ENCODE peak calls at places on chromosomes 2 and 18, in six cellular contexts. R, W, E, I, C and G are unnamed samples.

GRCh38 chr2:193929131-193929530 is 1727.9 kb upstream of the SLC39A10 start:
- DNase-seq in I (no peak), E (no peak), R (peak), W (no peak), C (no peak), G (no peak)

GRCh38 chr18:74509856-74510769 is 13.9 kb downstream of the CNDP2 start:
- DNase-seq in W (no peak), I (no peak), E (no peak), R (no peak), C (no peak), G (no peak)

GRCh38 chr18:79523221-79523737 is 127.5 kb downstream of the NFATC1 start:
- DNase-seq in R (no peak), C (no peak), E (no peak), I (no peak), W (no peak), G (no peak)

GRCh38 chr2:84969511-84970265 is 1.3 kb upstream of the KCMF1 start:
- DNase-seq in R (peak), E (no peak), C (peak), W (no peak), I (no peak), G (no peak)

GRCh38 chr18:13809521-13810252 is 14.3 kb upstream of the MC5R start:
- DNase-seq in I (no peak), R (no peak), W (no peak), E (no peak), C (no peak), G (no peak)

GRCh38 chr2:119111115-119111975 is 47.2 kb downstream of the C1QL2 start:
- DNase-seq in W (no peak), I (no peak), E (peak), C (peak), R (no peak), G (no peak)

GRCh38 chr2:13201924-13202323 is 485.2 kb downstream of the TRIB2 start:
- DNase-seq in E (no peak), C (peak), W (no peak), R (no peak), I (no peak), G (no peak)

GRCh38 chr18:58215005-58215404 is 171.0 kb downstream of the NEDD4L start:
- DNase-seq in I (no peak), C (no peak), E (no peak), W (no peak), R (no peak), G (no peak)

GRCh38 chr18:75041586-75041985 is 167.4 kb downstream of the PTGR3 start:
- DNase-seq in W (peak), C (peak), I (peak), R (peak), E (peak), G (peak)

GRCh38 chr2:28150211-28150879 is 242.3 kb upstream of the FOSL2 start:
- DNase-seq in R (peak), E (no peak), C (no peak), W (no peak), I (no peak), G (no peak)

GRCh38 chr2:160630801-160631590 is 137.4 kb upstream of the RBMS1 start:
- DNase-seq in C (no peak), R (no peak), I (peak), W (no peak), E (no peak), G (no peak)

GRCh38 chr2:228410051-228410450 is 228.6 kb upstream of the SPHKAP start:
- DNase-seq in C (no peak), R (no peak), W (no peak), I (no peak), E (no peak), G (no peak)

GRCh38 chr2:167253025-167253424 is 364.7 kb downstream of the XIRP2 start:
- DNase-seq in R (no peak), I (no peak), E (no peak), C (peak), W (no peak), G (no peak)

GRCh38 chr18:77177009-77177408 is 44.4 kb upstream of the MBP start:
- DNase-seq in C (peak), E (no peak), W (no peak), I (peak), R (peak), G (peak)

GRCh38 chr18:35933982-35934381 is 38.5 kb upstream of the RMP24 start:
- DNase-seq in E (peak), I (no peak), R (no peak), C (peak), W (no peak), G (no peak)

GRCh38 chr2:127197475-127198385 is 22.4 kb downstream of the CYP27C1 start:
- DNase-seq in C (peak), W (no peak), E (peak), R (peak), I (peak), G (peak)

GRCh38 chr2:179837408-179837807 is 24.0 kb downstream of the ZNF385B start:
- DNase-seq in E (no peak), R (peak), C (peak), W (peak), I (peak), G (peak)

GRCh38 chr2:18626256-18626668 is 36.9 kb upstream of the NT5C1B start:
- DNase-seq in E (no peak), R (peak), W (peak), I (peak), C (peak), G (peak)

GRCh38 chr2:31319391-31320175 is 85.6 kb downstream of the EHD3 start:
- DNase-seq in W (peak), C (peak), E (no peak), R (peak), I (peak), G (peak)

GRCh38 chr18:60892855-60893254 is 440.4 kb upstream of the CDH20 start:
- DNase-seq in E (peak), R (peak), W (no peak), C (peak), I (no peak), G (no peak)

GRCh38 chr2:25920786-25921390 is 42.6 kb upstream of the ASXL2 start:
- DNase-seq in W (no peak), E (no peak), I (no peak), C (no peak), R (no peak), G (no peak)

GRCh38 chr2:218780851-218781690 is 876 bp upstream of the CYP27A1 start:
- DNase-seq in R (no peak), W (no peak), E (no peak), C (peak), I (no peak), G (no peak)

GRCh38 chr2:151632993-151633592 is 101.2 kb downstream of the NEB start:
- DNase-seq in C (peak), R (peak), E (peak), I (peak), W (peak), G (no peak)

GRCh38 chr2:216622526-216622925 is 10.7 kb upstream of the IGFBP2 start:
- DNase-seq in W (no peak), C (no peak), E (no peak), I (no peak), R (no peak), G (no peak)

GRCh38 chr2:236985940-236986339 is 99.7 kb upstream of the COPS8 start:
- DNase-seq in E (no peak), R (no peak), I (no peak), W (no peak), C (no peak), G (no peak)

GRCh38 chr2:8263931-8264330 is 417.9 kb upstream of the ID2 start:
- DNase-seq in R (no peak), W (no peak), I (no peak), C (no peak), E (no peak), G (no peak)